ENCODE peak calls at places on chromosomes 11 and 22, in seven cellular contexts. One of them, this sample, is unnamed.

GRCh38 chr11:1120532-1121342 is 37.0 kb upstream of the MUC5AC start:
- DNase-seq in K562: no peak
- DNase-seq in PC-3: no peak
- DNase-seq in IMR-90: no peak
- DNase-seq in colonic mucosa: no peak
- DNase-seq in neural progenitor cell: no peak
- DNase-seq in mesenchymal stem cell: no peak
- DNase-seq in this sample: peak; percentile 64

GRCh38 chr11:107849791-107850190 is 8.8 kb downstream of the SLC35F2 start:
- DNase-seq in K562: no peak
- DNase-seq in PC-3: peak; percentile 35
- DNase-seq in IMR-90: no peak
- DNase-seq in colonic mucosa: no peak
- DNase-seq in neural progenitor cell: no peak
- DNase-seq in mesenchymal stem cell: no peak
- DNase-seq in this sample: no peak

GRCh38 chr11:34680206-34680605 is 59.3 kb downstream of the EHF start:
- DNase-seq in K562: no peak
- DNase-seq in PC-3: peak; percentile 61
- DNase-seq in IMR-90: peak; percentile 67
- DNase-seq in colonic mucosa: no peak
- DNase-seq in neural progenitor cell: no peak
- DNase-seq in mesenchymal stem cell: no peak
- DNase-seq in this sample: no peak

GRCh38 chr11:78560826-78561484 is 13.7 kb downstream of the NARS2 start:
- DNase-seq in K562: no peak
- DNase-seq in PC-3: peak; percentile 39
- DNase-seq in IMR-90: no peak
- DNase-seq in colonic mucosa: peak; percentile 32
- DNase-seq in neural progenitor cell: no peak
- DNase-seq in mesenchymal stem cell: no peak
- DNase-seq in this sample: no peak

GRCh38 chr11:33443684-33444083 is 186.5 kb downstream of the HIPK3 start:
- DNase-seq in K562: no peak
- DNase-seq in PC-3: no peak
- DNase-seq in IMR-90: no peak
- DNase-seq in colonic mucosa: no peak
- DNase-seq in neural progenitor cell: no peak
- DNase-seq in mesenchymal stem cell: no peak
- DNase-seq in this sample: no peak

GRCh38 chr22:40345801-40346177 is 511 bp upstream of the ADSL start:
- DNase-seq in K562: peak; percentile 44
- DNase-seq in PC-3: peak; percentile 19
- DNase-seq in IMR-90: no peak
- DNase-seq in colonic mucosa: peak; percentile 63
- DNase-seq in neural progenitor cell: peak; percentile 53
- DNase-seq in mesenchymal stem cell: no peak
- DNase-seq in this sample: peak; percentile 79

GRCh38 chr11:60769811-60770210 is 13.1 kb downstream of the MS4A15 start:
- DNase-seq in K562: no peak
- DNase-seq in PC-3: no peak
- DNase-seq in IMR-90: no peak
- DNase-seq in colonic mucosa: no peak
- DNase-seq in neural progenitor cell: no peak
- DNase-seq in mesenchymal stem cell: no peak
- DNase-seq in this sample: no peak

GRCh38 chr11:69887330-69887729 is 68.1 kb upstream of the FGF3 start:
- DNase-seq in K562: no peak
- DNase-seq in PC-3: no peak
- DNase-seq in IMR-90: no peak
- DNase-seq in colonic mucosa: no peak
- DNase-seq in neural progenitor cell: no peak
- DNase-seq in mesenchymal stem cell: no peak
- DNase-seq in this sample: no peak

GRCh38 chr22:46007003-46007847 is 30.3 kb upstream of the WNT7B start:
- DNase-seq in K562: no peak
- DNase-seq in PC-3: peak; percentile 92
- DNase-seq in IMR-90: peak; percentile 72
- DNase-seq in colonic mucosa: no peak
- DNase-seq in neural progenitor cell: no peak
- DNase-seq in mesenchymal stem cell: peak; percentile 59
- DNase-seq in this sample: peak; percentile 92

GRCh38 chr22:28922540-28923244 is 39.3 kb downstream of the ZNRF3 start:
- DNase-seq in K562: no peak
- DNase-seq in PC-3: no peak
- DNase-seq in IMR-90: no peak
- DNase-seq in colonic mucosa: peak; percentile 42
- DNase-seq in neural progenitor cell: no peak
- DNase-seq in mesenchymal stem cell: no peak
- DNase-seq in this sample: no peak

DNA sequence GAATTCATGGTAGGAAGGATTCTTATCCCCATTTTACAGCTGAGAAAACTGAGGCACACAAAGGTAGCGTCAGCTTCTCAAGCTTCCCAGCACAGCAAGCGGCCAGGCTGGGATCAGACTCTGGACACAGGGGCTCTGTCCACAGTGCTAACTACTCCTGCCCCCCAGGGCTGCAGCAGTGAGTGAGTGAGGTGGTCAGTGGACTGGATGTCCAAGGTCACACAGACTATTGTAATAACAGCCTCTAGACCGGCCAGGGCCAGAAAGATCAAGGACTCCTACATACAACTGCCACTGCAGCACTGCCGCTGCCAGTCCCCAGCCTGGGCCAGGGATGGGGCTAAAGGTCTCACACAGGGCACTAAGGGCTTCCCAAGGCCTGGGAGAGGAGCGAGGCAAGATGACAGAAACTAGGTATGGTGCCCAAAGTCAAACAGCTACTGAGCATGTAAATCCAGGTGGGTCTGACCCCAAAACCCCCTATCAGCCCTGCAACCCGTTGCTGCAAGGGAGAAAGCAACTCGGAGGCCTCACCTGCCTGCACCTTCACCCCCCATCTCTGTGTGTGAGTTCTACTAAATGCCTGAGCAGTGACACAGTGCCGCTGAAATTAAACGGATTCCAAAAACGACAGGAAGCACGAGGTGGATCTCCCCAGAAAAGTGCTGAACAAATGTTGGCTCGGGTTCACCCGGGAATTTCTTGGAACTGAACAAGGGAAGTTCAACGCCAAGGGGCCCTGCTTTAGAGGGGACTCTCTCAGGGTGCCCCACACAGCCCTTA is 161.8 kb upstream of the GRK3 start:
- DNase-seq in K562: no peak
- DNase-seq in PC-3: peak; percentile 64
- DNase-seq in IMR-90: peak; percentile 59
- DNase-seq in colonic mucosa: peak; percentile 50
- DNase-seq in neural progenitor cell: no peak
- DNase-seq in mesenchymal stem cell: peak; percentile 36
- DNase-seq in this sample: peak; percentile 64
- H3K4me3 ChIP-seq in K562: peak overlapping the region; percentile 71
- H3K4me3 ChIP-seq in PC-3: peak overlapping the region; percentile 80
- H3K4me3 ChIP-seq in IMR-90: peak overlapping the region; percentile 1
- H3K4me3 ChIP-seq in colonic mucosa: peak overlapping the region; percentile 57
- H3K4me3 ChIP-seq in neural progenitor cell: no peak overlapping the region
- H3K4me3 ChIP-seq in mesenchymal stem cell: peak overlapping the region; percentile 82
- H3K4me3 ChIP-seq in this sample: no peak overlapping the region

GRCh38 chr11:10108901-10109665 is 184.9 kb downstream of the SBF2 start:
- DNase-seq in K562: no peak
- DNase-seq in PC-3: no peak
- DNase-seq in IMR-90: peak; percentile 40
- DNase-seq in colonic mucosa: no peak
- DNase-seq in neural progenitor cell: no peak
- DNase-seq in mesenchymal stem cell: no peak
- DNase-seq in this sample: no peak
- H3K9ac ChIP-seq in K562: no peak overlapping the region
- H3K9ac ChIP-seq in PC-3: no peak overlapping the region
- H3K9ac ChIP-seq in IMR-90: no peak overlapping the region
- H3K9ac ChIP-seq in colonic mucosa: no peak overlapping the region
- H3K9ac ChIP-seq in neural progenitor cell: no peak overlapping the region
- H3K9ac ChIP-seq in mesenchymal stem cell: peak overlapping the region; percentile 85
- H3K9ac ChIP-seq in this sample: no peak overlapping the region

DNA sequence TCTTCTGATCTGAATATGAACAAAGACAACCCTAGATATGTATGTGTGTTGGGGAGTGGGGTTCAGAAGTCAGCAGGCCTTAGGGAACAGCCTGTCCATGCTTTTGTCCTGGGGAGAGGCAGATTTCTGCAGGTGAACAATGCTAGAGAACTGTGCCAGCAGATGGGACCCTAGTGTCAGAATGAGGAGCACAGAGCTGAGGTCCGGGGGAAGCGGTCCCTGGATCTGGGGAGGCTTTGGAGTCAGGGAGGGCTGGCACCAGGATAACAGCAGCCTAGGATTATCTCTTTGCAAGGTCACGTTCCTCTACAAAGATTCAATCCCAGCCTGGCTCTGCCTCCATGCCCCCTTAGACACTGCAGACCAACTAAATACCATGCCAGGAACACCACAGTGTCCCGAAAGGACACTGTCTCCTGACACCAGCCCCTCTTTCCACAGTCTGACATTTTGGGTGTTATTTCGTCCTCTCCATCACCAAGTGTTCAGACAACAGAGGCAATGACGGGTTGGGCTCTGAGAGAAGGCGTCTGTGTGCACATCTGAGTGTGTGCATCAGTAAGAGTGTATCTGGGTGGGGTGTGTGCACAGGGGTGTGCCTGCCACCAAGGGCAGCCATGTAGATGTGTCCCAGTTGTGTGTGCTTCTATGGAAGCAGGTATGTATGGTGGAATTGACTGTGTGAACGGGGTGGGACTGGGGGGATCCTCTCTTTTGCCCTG is 43.5 kb downstream of the EIF3F start:
- DNase-seq in K562: no peak
- DNase-seq in PC-3: no peak
- DNase-seq in IMR-90: no peak
- DNase-seq in colonic mucosa: no peak
- DNase-seq in neural progenitor cell: no peak
- DNase-seq in mesenchymal stem cell: no peak
- DNase-seq in this sample: no peak
- H3K4me1 ChIP-seq in K562: no peaks in the 10 kb centered on the region
- H3K4me1 ChIP-seq in PC-3: no peaks in the 10 kb centered on the region
- H3K4me1 ChIP-seq in IMR-90: peaks cover 1% of the 10 kb centered on the region
- H3K4me1 ChIP-seq in colonic mucosa: no peaks in the 10 kb centered on the region
- H3K4me1 ChIP-seq in neural progenitor cell: peaks cover 4% of the 10 kb centered on the region
- H3K4me1 ChIP-seq in mesenchymal stem cell: peaks cover 5% of the 10 kb centered on the region
- H3K4me1 ChIP-seq in this sample: peaks cover 9% of the 10 kb centered on the region

DNA sequence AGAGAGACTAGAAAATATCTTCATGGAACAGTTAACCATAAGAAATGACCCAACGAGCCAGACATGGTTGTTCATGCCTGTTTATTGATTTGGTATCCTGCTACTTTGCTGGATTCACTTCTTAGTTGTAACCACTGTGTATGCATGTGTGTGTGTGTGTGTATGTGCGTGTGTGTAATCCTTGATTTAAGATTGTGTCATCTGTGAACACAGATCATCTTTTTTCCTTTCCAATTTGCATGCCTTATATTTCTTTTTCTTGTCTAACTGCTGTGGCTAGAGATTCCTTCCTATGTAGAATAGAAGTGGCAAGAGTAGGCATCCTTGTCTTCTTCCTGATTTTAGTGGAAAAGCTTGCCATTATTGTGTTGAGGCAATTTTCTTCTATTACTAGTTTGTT is 16.4 kb upstream of the CLTCL1 start:
- DNase-seq in K562: no peak
- DNase-seq in PC-3: no peak
- DNase-seq in IMR-90: no peak
- DNase-seq in colonic mucosa: no peak
- DNase-seq in neural progenitor cell: no peak
- DNase-seq in mesenchymal stem cell: no peak
- DNase-seq in this sample: no peak
- H3K4me3 ChIP-seq in K562: no peak overlapping the region
- H3K4me3 ChIP-seq in PC-3: no peak overlapping the region
- H3K4me3 ChIP-seq in IMR-90: no peak overlapping the region
- H3K4me3 ChIP-seq in colonic mucosa: no peak overlapping the region
- H3K4me3 ChIP-seq in neural progenitor cell: no peak overlapping the region
- H3K4me3 ChIP-seq in mesenchymal stem cell: no peak overlapping the region
- H3K4me3 ChIP-seq in this sample: no peak overlapping the region

DNA sequence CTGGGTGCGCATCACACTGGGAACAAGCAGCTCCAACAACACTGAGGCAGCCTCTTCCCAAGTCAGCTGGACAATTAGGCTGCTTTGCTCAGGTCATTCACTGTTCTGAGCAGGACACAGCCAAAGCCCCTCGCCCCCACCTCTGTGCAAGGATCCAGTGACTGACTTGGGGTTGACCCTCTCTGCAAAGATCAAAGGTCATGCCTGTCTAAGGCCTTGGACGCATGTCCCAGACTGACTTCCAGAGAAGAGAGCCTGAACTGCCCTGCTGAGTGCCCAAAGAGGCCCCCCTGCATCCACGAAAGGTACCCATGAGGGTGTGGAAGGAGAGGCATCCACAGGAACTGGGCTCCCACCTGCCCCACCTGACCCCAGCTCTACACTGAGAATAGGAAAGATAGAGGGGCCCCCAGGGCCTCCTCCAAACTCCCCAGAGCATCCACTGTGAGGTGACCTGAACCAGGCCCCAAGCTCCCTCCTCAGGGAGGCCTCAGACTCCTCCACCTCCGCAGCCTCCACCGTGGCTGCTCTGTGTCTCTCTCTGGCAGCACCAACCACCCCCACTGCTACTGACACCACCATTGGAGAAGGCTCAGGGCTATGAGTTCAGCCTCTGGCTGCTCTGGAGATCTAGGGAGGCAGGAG is 53.5 kb downstream of the IGLL5 start:
- DNase-seq in K562: no peak
- DNase-seq in PC-3: no peak
- DNase-seq in IMR-90: no peak
- DNase-seq in colonic mucosa: no peak
- DNase-seq in neural progenitor cell: no peak
- DNase-seq in mesenchymal stem cell: no peak
- DNase-seq in this sample: no peak
- H3K9ac ChIP-seq in K562: no peak overlapping the region
- H3K9ac ChIP-seq in PC-3: no peak overlapping the region
- H3K9ac ChIP-seq in IMR-90: no peak overlapping the region
- H3K9ac ChIP-seq in colonic mucosa: no peak overlapping the region
- H3K9ac ChIP-seq in neural progenitor cell: no peak overlapping the region
- H3K9ac ChIP-seq in mesenchymal stem cell: no peak overlapping the region
- H3K9ac ChIP-seq in this sample: no peak overlapping the region

GRCh38 chr22:16960220-16960883 is 47.7 kb downstream of the GAB4 start:
- DNase-seq in K562: peak; percentile 8
- DNase-seq in PC-3: no peak
- DNase-seq in IMR-90: no peak
- DNase-seq in colonic mucosa: no peak
- DNase-seq in neural progenitor cell: no peak
- DNase-seq in mesenchymal stem cell: no peak
- DNase-seq in this sample: no peak
- H3K4me1 ChIP-seq in K562: no peaks in the 10 kb centered on the region
- H3K4me1 ChIP-seq in PC-3: no peaks in the 10 kb centered on the region
- H3K4me1 ChIP-seq in IMR-90: no peaks in the 10 kb centered on the region
- H3K4me1 ChIP-seq in colonic mucosa: no peaks in the 10 kb centered on the region
- H3K4me1 ChIP-seq in neural progenitor cell: no peaks in the 10 kb centered on the region
- H3K4me1 ChIP-seq in mesenchymal stem cell: no peaks in the 10 kb centered on the region
- H3K4me1 ChIP-seq in this sample: no peaks in the 10 kb centered on the region

DNA sequence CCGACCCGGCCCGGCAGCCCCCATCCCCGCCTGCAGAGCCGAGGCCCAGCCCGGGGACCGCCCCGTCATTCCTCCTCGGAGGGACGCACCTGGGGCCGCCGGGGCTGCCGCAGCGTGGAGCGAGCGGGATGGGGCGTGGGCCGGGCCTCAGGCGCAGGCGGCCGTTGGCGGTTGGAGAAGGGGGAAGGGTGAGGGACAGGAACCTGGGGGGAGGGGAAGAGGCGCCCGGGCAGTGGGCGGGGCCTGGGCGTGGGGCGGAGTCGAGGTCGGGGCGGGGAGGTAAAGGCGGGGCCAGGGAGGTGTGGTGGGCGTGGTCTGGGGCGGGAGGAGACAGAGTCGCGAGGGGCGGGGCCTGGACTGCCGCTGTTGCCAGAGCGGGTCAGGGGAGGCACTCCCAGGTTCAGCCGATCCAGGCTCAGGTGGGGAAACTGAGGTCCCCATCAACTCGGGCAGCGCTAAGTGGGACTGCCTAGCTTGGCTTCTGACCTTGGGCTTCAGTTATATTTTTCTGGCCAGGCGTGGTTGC is at the start of gene TESMIN:
- DNase-seq in K562: peak; percentile 99
- DNase-seq in PC-3: peak; percentile 92
- DNase-seq in IMR-90: peak; percentile 46
- DNase-seq in colonic mucosa: peak; percentile 98
- DNase-seq in neural progenitor cell: peak; percentile 94
- DNase-seq in mesenchymal stem cell: peak; percentile 74
- DNase-seq in this sample: peak; percentile 97
- H3K4me3 ChIP-seq in K562: peak within 1 kb of the TSS; percentile 62
- H3K4me3 ChIP-seq in PC-3: peak within 1 kb of the TSS; percentile 69
- H3K4me3 ChIP-seq in IMR-90: peak within 1 kb of the TSS; percentile 65
- H3K4me3 ChIP-seq in colonic mucosa: peak within 1 kb of the TSS; percentile 54
- H3K4me3 ChIP-seq in neural progenitor cell: peak within 1 kb of the TSS; percentile 65
- H3K4me3 ChIP-seq in mesenchymal stem cell: no peak within 1 kb of the TSS
- H3K4me3 ChIP-seq in this sample: no peak within 1 kb of the TSS

This sample was measured in kidney.